ENCODE peak calls at places on chromosomes 13 and 19, in nine cellular contexts. V is lower leg skin, B is ascending aorta, G is NB4, P is GM10248, Q is RWPE1, W is transverse colon, F is tibial artery, J is GM06990. M is an unnamed sample.

GRCh38 chr13:77309254-77309653 is 17.6 kb downstream of the MYCBP2 start:
- DNase-seq in V (no peak), B (no peak), G (no peak), P (no peak), Q (no peak), W (no peak), F (no peak), J (no peak), M (no peak)

GRCh38 chr19:10207026-10207425 is 12.3 kb upstream of the DNMT1 start:
- DNase-seq in V (no peak), B (no peak), G (peak; percentile 58), P (no peak), Q (no peak), W (no peak), F (no peak), J (no peak), M (no peak)

GRCh38 chr13:42981317-42981716 is 10.7 kb downstream of the EPSTI1 start:
- DNase-seq in V (no peak), B (no peak), G (no peak), P (no peak), Q (no peak), W (no peak), F (no peak), J (no peak), M (peak; percentile 69)

GRCh38 chr19:8445488-8446001 is 770 bp downstream of the HNRNPM start:
- DNase-seq in V (peak; percentile 88), B (no peak), G (peak; percentile 85), P (peak; percentile 47), Q (peak; percentile 50), W (peak; percentile 61), F (peak; percentile 41), J (peak; percentile 66), M (no peak)

GRCh38 chr13:106105153-106105552 is 430.3 kb downstream of the EFNB2 start:
- DNase-seq in V (no peak), B (no peak), G (no peak), P (no peak), Q (no peak), W (no peak), F (no peak), J (no peak), M (no peak)

GRCh38 chr19:32220951-32221350 is 124.5 kb upstream of the ZNF507 start:
- DNase-seq in V (peak; percentile 70), B (no peak), G (no peak), P (no peak), Q (no peak), W (no peak), F (no peak), J (no peak), M (no peak)

GRCh38 chr19:21130097-21130775 is 11.6 kb upstream of the ZNF431 start:
- DNase-seq in V (no peak), B (no peak), G (no peak), P (no peak), Q (peak; percentile 13), W (no peak), F (no peak), J (no peak), M (no peak)

GRCh38 chr13:111636804-111637203 is 316.4 kb downstream of the TEX29 start:
- DNase-seq in V (no peak), B (no peak), G (no peak), P (no peak), Q (no peak), W (no peak), F (no peak), J (no peak), M (no peak)

GRCh38 chr19:27794444-27795042 is 1418.4 kb downstream of the UQCRFS1 start:
- DNase-seq in V (no peak), B (no peak), G (peak; percentile 64), P (peak; percentile 26), Q (no peak), W (no peak), F (no peak), J (no peak), M (no peak)

GRCh38 chr13:66627512-66627911 is 602.6 kb downstream of the PCDH9 start:
- DNase-seq in V (no peak), B (no peak), G (no peak), P (no peak), Q (no peak), W (no peak), F (no peak), J (no peak), M (no peak)

GRCh38 chr19:54452626-54453025 is 3.6 kb downstream of the LENG8 start:
- DNase-seq in V (peak; percentile 83), B (no peak), G (no peak), P (no peak), Q (no peak), W (no peak), F (no peak), J (no peak), M (no peak)

GRCh38 chr19:49877020-49877878 is at the start of the genes AKT1S1 and TBC1D17:
- DNase-seq in V (peak; percentile 100), B (peak; percentile 98), G (peak; percentile 99), P (peak; percentile 95), Q (peak; percentile 99), W (peak; percentile 99), F (peak; percentile 99), J (peak; percentile 100), M (peak; percentile 100)

GRCh38 chr19:43624933-43625332 is 5.5 kb upstream of the ZNF428 start:
- DNase-seq in V (peak; percentile 93), B (peak; percentile 27), G (peak; percentile 65), P (peak; percentile 87), Q (no peak), W (peak; percentile 82), F (peak; percentile 26), J (peak; percentile 66), M (no peak)

GRCh38 chr19:45195764-45196163 is 17.2 kb downstream of the BLOC1S3 start:
- DNase-seq in V (no peak), B (no peak), G (no peak), P (no peak), Q (peak; percentile 39), W (no peak), F (no peak), J (no peak), M (no peak)

DNA sequence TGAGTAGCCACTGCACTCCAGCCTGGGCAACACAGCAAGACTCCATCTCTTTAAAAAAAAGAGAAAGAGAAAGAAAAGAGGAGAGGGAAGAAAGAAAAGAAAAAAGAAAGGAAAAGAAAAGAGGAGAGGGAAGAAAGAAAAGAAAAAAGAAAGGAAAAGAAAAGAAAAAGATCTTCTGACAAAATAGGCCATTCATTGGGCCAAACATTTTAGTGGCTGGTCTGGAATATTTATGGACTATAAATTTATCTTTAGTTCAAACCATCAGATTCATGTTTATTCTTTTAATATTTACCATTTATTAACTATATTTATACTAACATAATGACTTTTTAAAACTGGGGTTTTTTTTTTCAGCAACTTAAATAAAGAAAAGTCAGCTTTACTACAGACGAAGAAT is 85.6 kb upstream of the KLF5 start:
- DNase-seq in V (no peak), B (no peak), G (no peak), P (no peak), Q (no peak), W (no peak), F (no peak), J (no peak), M (no peak)
- TF ChIP-seq CTCF in V (no peak), B (no peak), G (no peak), P (no peak), Q (no peak), W (no peak), F (no peak), J (no peak), M (no peak)

DNA sequence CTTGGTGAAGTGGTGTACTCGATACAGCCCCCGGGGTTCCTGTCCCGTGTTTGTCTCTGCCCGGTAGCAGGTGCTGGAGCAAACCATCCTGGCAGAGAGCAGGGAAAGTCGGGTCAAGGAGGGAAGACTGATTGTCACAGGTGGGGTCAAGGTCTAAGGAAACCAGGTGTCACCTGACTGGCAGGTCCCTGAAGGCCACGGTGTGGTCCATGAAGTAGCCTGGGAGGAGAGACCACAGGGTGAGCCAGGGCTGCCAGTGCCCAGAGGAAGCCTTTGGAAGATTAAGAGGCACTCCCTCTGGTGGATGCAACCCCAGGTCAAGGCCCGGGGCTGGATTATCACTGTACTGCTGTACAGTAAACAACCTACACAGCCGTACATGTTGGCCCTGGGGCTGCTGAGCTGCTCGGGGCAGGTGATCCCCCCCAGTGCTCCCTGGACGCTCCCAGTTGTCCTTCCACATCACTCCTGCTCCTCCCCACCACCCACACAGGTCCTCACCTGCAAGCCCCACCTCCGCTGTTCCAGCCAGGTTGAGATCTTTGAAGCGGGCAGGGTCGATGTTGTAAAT is 6.0 kb upstream of the CCER2 start:
- DNase-seq in V (no peak), B (no peak), G (no peak), P (no peak), Q (peak; percentile 30), W (no peak), F (no peak), J (no peak), M (no peak)
- TF ChIP-seq CTCF in V (no peak), B (no peak), G (no peak), P (no peak), Q (no peak), W (no peak), F (no peak), J (no peak), M (no peak)

GRCh38 chr13:52001120-52001731 is 10.0 kb downstream of the ATP7B start:
- DNase-seq in V (no peak), B (no peak), G (peak; percentile 70), P (peak; percentile 76), Q (peak; percentile 59), W (no peak), F (no peak), J (no peak), M (no peak)
- TF ChIP-seq CTCF in V (no peak), B (peak; percentile 36), G (peak; percentile 67), P (peak; percentile 47), Q (peak; percentile 66), W (peak; percentile 58), F (peak; percentile 53), J (peak; percentile 68), M (peak; percentile 68)

GRCh38 chr13:44142911-44143665 is 230.5 kb upstream of the SERP2 start:
- DNase-seq in V (no peak), B (no peak), G (no peak), P (no peak), Q (peak; percentile 86), W (no peak), F (no peak), J (no peak), M (no peak)

GRCh38 chr13:44141213-44141724 is 232.4 kb upstream of the SERP2 start:
- DNase-seq in V (no peak), B (no peak), G (peak; percentile 17), P (peak; percentile 15), Q (peak; percentile 44), W (no peak), F (no peak), J (no peak), M (no peak)

GRCh38 chr13:44141725-44142539 is 231.7 kb upstream of the SERP2 start:
- DNase-seq in V (peak; percentile 99), B (peak; percentile 93), G (peak; percentile 95), P (peak; percentile 100), Q (peak; percentile 99), W (peak; percentile 99), F (peak; percentile 95), J (peak; percentile 95), M (peak; percentile 91)

GRCh38 chr13:44140146-44140545 is 233.5 kb upstream of the SERP2 start:
- DNase-seq in V (no peak), B (no peak), G (no peak), P (no peak), Q (no peak), W (peak; percentile 62), F (no peak), J (no peak), M (no peak)

DNA sequence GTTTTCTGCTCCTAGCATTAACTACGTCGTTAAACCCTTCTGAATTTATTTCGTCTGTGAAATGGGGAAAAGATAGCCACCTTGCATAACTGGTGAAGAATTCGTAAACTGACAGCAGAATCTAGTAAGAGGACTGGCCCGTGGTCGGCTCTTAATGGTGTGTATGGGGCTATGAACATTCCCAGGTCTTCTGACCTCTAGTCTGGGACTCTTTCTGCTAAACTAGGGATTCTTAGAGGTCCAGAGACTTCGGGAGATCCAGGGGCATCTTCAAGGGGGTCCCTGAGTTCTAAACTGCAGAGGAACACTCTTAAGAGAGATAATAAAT is 231.1 kb upstream of the SERP2 start:
- DNase-seq in V (no peak), B (no peak), G (no peak), P (no peak), Q (no peak), W (no peak), F (no peak), J (no peak), M (no peak)
- TF ChIP-seq CTCF in V (no peak), B (no peak), G (no peak), P (no peak), Q (no peak), W (peak; percentile 7), F (no peak), J (no peak), M (no peak)